ENCODE peak calls at places on chromosomes 12 and 14, in six cellular contexts. M, Y, W, O, D and F are unnamed samples.

GRCh38 chr14:81559385-81559784 is 25.7 kb upstream of the SEL1L start:
- DNase-seq in W (no peak), M (no peak), O (no peak), Y (no peak), D (no peak), F (no peak)

GRCh38 chr12:103687262-103687661 is 100.2 kb downstream of the STAB2 start:
- DNase-seq in D (no peak), O (no peak), M (no peak), W (no peak), Y (no peak), F (no peak)

GRCh38 chr14:75811136-75811839 is 150.2 kb downstream of the TTLL5 start:
- DNase-seq in Y (no peak), O (no peak), W (no peak), D (no peak), M (no peak), F (no peak)

GRCh38 chr12:27779416-27779815 is 617 bp upstream of the KLHL42 start:
- DNase-seq in W (peak), O (no peak), Y (no peak), D (peak), M (peak), F (peak)

GRCh38 chr14:35050652-35051051 is 4.6 kb downstream of the FAM177A1 start:
- DNase-seq in D (peak), W (peak), Y (no peak), O (no peak), M (no peak), F (peak)

GRCh38 chr14:99734406-99735051 is 50.4 kb downstream of the CYP46A1 start:
- DNase-seq in M (no peak), Y (no peak), W (no peak), O (no peak), D (no peak), F (no peak)

GRCh38 chr12:79935624-79936040 is 735 bp upstream of the PPP1R12A start:
- DNase-seq in M (no peak), O (no peak), W (peak), D (no peak), Y (no peak), F (peak)

GRCh38 chr12:103647267-103647666 is 60.2 kb downstream of the STAB2 start:
- DNase-seq in D (no peak), Y (no peak), M (no peak), W (peak), O (no peak), F (peak)

GRCh38 chr12:106386836-106387555 is 29.4 kb downstream of the POLR3B start:
- DNase-seq in W (no peak), Y (no peak), D (no peak), M (no peak), O (no peak), F (peak)

GRCh38 chr14:44847910-44848309 is 113.8 kb downstream of the KLHL28 start:
- DNase-seq in M (no peak), O (no peak), W (no peak), D (no peak), Y (no peak), F (peak)

GRCh38 chr12:6780573-6780972 is 8.3 kb downstream of the LAG3 start:
- DNase-seq in W (no peak), M (no peak), D (no peak), O (no peak), Y (no peak), F (no peak)

GRCh38 chr12:51371295-51371953 is 19.8 kb downstream of the GALNT6 start:
- DNase-seq in M (peak), Y (no peak), O (no peak), W (peak), D (peak), F (peak)

GRCh38 chr12:72540811-72541210 is 268.6 kb downstream of the TRHDE start:
- DNase-seq in W (no peak), O (no peak), Y (no peak), M (no peak), D (no peak), F (no peak)

GRCh38 chr12:18578191-18578590 is 159.6 kb downstream of the PLCZ1 start:
- DNase-seq in M (no peak), Y (no peak), W (no peak), D (no peak), O (no peak), F (peak)

GRCh38 chr14:99706121-99706900 is 22.2 kb downstream of the CYP46A1 start:
- DNase-seq in Y (no peak), W (no peak), D (no peak), M (no peak), O (no peak), F (no peak)

GRCh38 chr12:99390707-99391106 is 256.8 kb upstream of the GARIN6 start:
- DNase-seq in Y (no peak), O (no peak), M (peak), W (peak), D (peak), F (no peak)